ENCODE peak calls at places on chromosome X, in five cellular contexts. One of them, this sample, is unnamed.

GRCh38 chrX:39480966-39481365 is 616.8 kb downstream of the BCOR start:
- DNase-seq in Daoy: no peak
- DNase-seq in HCT116: no peak
- DNase-seq in stimulated activated CD8-positive, alpha-beta memory T cell treated with anti-CD3 and anti-CD28 coated beads, Interleukin-15, amount 100 ng/mL, for 1 hour: no peak
- DNase-seq in activated T-helper 1 cell treated with anti-CD3 and anti-CD28 coated beads, Interleukin-2, amount 50 U/mL, for 16 hours: no peak
- DNase-seq in this sample: no peak

GRCh38 chrX:23705235-23705634 is 37.8 kb downstream of the ACOT9 start:
- DNase-seq in Daoy: no peak
- DNase-seq in HCT116: no peak
- DNase-seq in stimulated activated CD8-positive, alpha-beta memory T cell treated with anti-CD3 and anti-CD28 coated beads, Interleukin-15, amount 100 ng/mL, for 1 hour: no peak
- DNase-seq in activated T-helper 1 cell treated with anti-CD3 and anti-CD28 coated beads, Interleukin-2, amount 50 U/mL, for 16 hours: no peak
- DNase-seq in this sample: no peak

GRCh38 chrX:15737957-15738685 is at the start of gene CA5B:
- DNase-seq in Daoy: peak
- DNase-seq in HCT116: peak
- DNase-seq in stimulated activated CD8-positive, alpha-beta memory T cell treated with anti-CD3 and anti-CD28 coated beads, Interleukin-15, amount 100 ng/mL, for 1 hour: peak
- DNase-seq in activated T-helper 1 cell treated with anti-CD3 and anti-CD28 coated beads, Interleukin-2, amount 50 U/mL, for 16 hours: peak
- DNase-seq in this sample: peak

GRCh38 chrX:134880866-134881265 is 109.9 kb upstream of the SMIM10 start:
- DNase-seq in Daoy: no peak
- DNase-seq in HCT116: no peak
- DNase-seq in stimulated activated CD8-positive, alpha-beta memory T cell treated with anti-CD3 and anti-CD28 coated beads, Interleukin-15, amount 100 ng/mL, for 1 hour: no peak
- DNase-seq in activated T-helper 1 cell treated with anti-CD3 and anti-CD28 coated beads, Interleukin-2, amount 50 U/mL, for 16 hours: no peak
- DNase-seq in this sample: no peak

GRCh38 chrX:7191681-7192110 is 43.7 kb upstream of the PUDP start:
- DNase-seq in Daoy: no peak
- DNase-seq in HCT116: no peak
- DNase-seq in stimulated activated CD8-positive, alpha-beta memory T cell treated with anti-CD3 and anti-CD28 coated beads, Interleukin-15, amount 100 ng/mL, for 1 hour: no peak
- DNase-seq in activated T-helper 1 cell treated with anti-CD3 and anti-CD28 coated beads, Interleukin-2, amount 50 U/mL, for 16 hours: no peak
- DNase-seq in this sample: no peak

GRCh38 chrX:107565916-107566602 is 62.3 kb upstream of the PRPS1 start:
- DNase-seq in Daoy: peak
- DNase-seq in HCT116: peak
- DNase-seq in stimulated activated CD8-positive, alpha-beta memory T cell treated with anti-CD3 and anti-CD28 coated beads, Interleukin-15, amount 100 ng/mL, for 1 hour: no peak
- DNase-seq in activated T-helper 1 cell treated with anti-CD3 and anti-CD28 coated beads, Interleukin-2, amount 50 U/mL, for 16 hours: no peak
- DNase-seq in this sample: no peak

GRCh38 chrX:71492086-71493065 is 40.5 kb upstream of the OGT start:
- DNase-seq in Daoy: peak
- DNase-seq in HCT116: no peak
- DNase-seq in stimulated activated CD8-positive, alpha-beta memory T cell treated with anti-CD3 and anti-CD28 coated beads, Interleukin-15, amount 100 ng/mL, for 1 hour: no peak
- DNase-seq in activated T-helper 1 cell treated with anti-CD3 and anti-CD28 coated beads, Interleukin-2, amount 50 U/mL, for 16 hours: peak
- DNase-seq in this sample: no peak

GRCh38 chrX:106170318-106170717 is 2.2 kb downstream of the PWWP3B start:
- DNase-seq in Daoy: peak
- DNase-seq in HCT116: peak
- DNase-seq in stimulated activated CD8-positive, alpha-beta memory T cell treated with anti-CD3 and anti-CD28 coated beads, Interleukin-15, amount 100 ng/mL, for 1 hour: no peak
- DNase-seq in activated T-helper 1 cell treated with anti-CD3 and anti-CD28 coated beads, Interleukin-2, amount 50 U/mL, for 16 hours: no peak
- DNase-seq in this sample: peak

GRCh38 chrX:139930923-139931645 is 1.8 kb downstream of the ATP11C start:
- DNase-seq in Daoy: peak
- DNase-seq in HCT116: no peak
- DNase-seq in stimulated activated CD8-positive, alpha-beta memory T cell treated with anti-CD3 and anti-CD28 coated beads, Interleukin-15, amount 100 ng/mL, for 1 hour: no peak
- DNase-seq in activated T-helper 1 cell treated with anti-CD3 and anti-CD28 coated beads, Interleukin-2, amount 50 U/mL, for 16 hours: no peak
- DNase-seq in this sample: no peak

GRCh38 chrX:69128573-69128972 is 36.7 kb downstream of the PJA1 start:
- DNase-seq in Daoy: no peak
- DNase-seq in HCT116: no peak
- DNase-seq in stimulated activated CD8-positive, alpha-beta memory T cell treated with anti-CD3 and anti-CD28 coated beads, Interleukin-15, amount 100 ng/mL, for 1 hour: no peak
- DNase-seq in activated T-helper 1 cell treated with anti-CD3 and anti-CD28 coated beads, Interleukin-2, amount 50 U/mL, for 16 hours: no peak
- DNase-seq in this sample: no peak

GRCh38 chrX:2441466-2441865 is 59.3 kb downstream of the DHRSX start:
- DNase-seq in Daoy: no peak
- DNase-seq in HCT116: no peak
- DNase-seq in stimulated activated CD8-positive, alpha-beta memory T cell treated with anti-CD3 and anti-CD28 coated beads, Interleukin-15, amount 100 ng/mL, for 1 hour: no peak
- DNase-seq in activated T-helper 1 cell treated with anti-CD3 and anti-CD28 coated beads, Interleukin-2, amount 50 U/mL, for 16 hours: no peak
- DNase-seq in this sample: no peak

GRCh38 chrX:150084474-150085229 is 146.4 kb upstream of the EOLA2 start:
- DNase-seq in Daoy: peak
- DNase-seq in HCT116: no peak
- DNase-seq in stimulated activated CD8-positive, alpha-beta memory T cell treated with anti-CD3 and anti-CD28 coated beads, Interleukin-15, amount 100 ng/mL, for 1 hour: no peak
- DNase-seq in activated T-helper 1 cell treated with anti-CD3 and anti-CD28 coated beads, Interleukin-2, amount 50 U/mL, for 16 hours: no peak
- DNase-seq in this sample: no peak

GRCh38 chrX:130173190-130173895 is 1.6 kb downstream of the RAB33A start:
- DNase-seq in Daoy: peak
- DNase-seq in HCT116: no peak
- DNase-seq in stimulated activated CD8-positive, alpha-beta memory T cell treated with anti-CD3 and anti-CD28 coated beads, Interleukin-15, amount 100 ng/mL, for 1 hour: no peak
- DNase-seq in activated T-helper 1 cell treated with anti-CD3 and anti-CD28 coated beads, Interleukin-2, amount 50 U/mL, for 16 hours: no peak
- DNase-seq in this sample: peak

GRCh38 chrX:154458116-154458953 is at the start of gene PLXNA3:
- DNase-seq in Daoy: peak
- DNase-seq in HCT116: no peak
- DNase-seq in stimulated activated CD8-positive, alpha-beta memory T cell treated with anti-CD3 and anti-CD28 coated beads, Interleukin-15, amount 100 ng/mL, for 1 hour: no peak
- DNase-seq in activated T-helper 1 cell treated with anti-CD3 and anti-CD28 coated beads, Interleukin-2, amount 50 U/mL, for 16 hours: peak
- DNase-seq in this sample: peak

GRCh38 chrX:18394477-18394876 is 30.9 kb upstream of the CDKL5 start:
- DNase-seq in Daoy: no peak
- DNase-seq in HCT116: no peak
- DNase-seq in stimulated activated CD8-positive, alpha-beta memory T cell treated with anti-CD3 and anti-CD28 coated beads, Interleukin-15, amount 100 ng/mL, for 1 hour: no peak
- DNase-seq in activated T-helper 1 cell treated with anti-CD3 and anti-CD28 coated beads, Interleukin-2, amount 50 U/mL, for 16 hours: no peak
- DNase-seq in this sample: no peak

GRCh38 chrX:71867680-71868079 is 43.0 kb upstream of the NHSL2 start:
- DNase-seq in Daoy: no peak
- DNase-seq in HCT116: no peak
- DNase-seq in stimulated activated CD8-positive, alpha-beta memory T cell treated with anti-CD3 and anti-CD28 coated beads, Interleukin-15, amount 100 ng/mL, for 1 hour: no peak
- DNase-seq in activated T-helper 1 cell treated with anti-CD3 and anti-CD28 coated beads, Interleukin-2, amount 50 U/mL, for 16 hours: no peak
- DNase-seq in this sample: no peak

This sample was measured in globus pallidus.